ENCODE peak calls at places on chromosomes 2 and 18, in eight cellular contexts. C, T, K, A, O, N, X and S are unnamed samples. For H3K27me3, the result is how much of the 10 kb centered on the place peaks cover.

GRCh38 chr2:11867926-11868325 is 121.5 kb downstream of the LPIN1 start:
- DNase-seq in C (no peak), T (no peak), K (no peak), A (no peak), O (no peak), N (no peak), X (no peak), S (no peak)

GRCh38 chr2:101516833-101517690 is 42.1 kb upstream of the RFX8 start:
- DNase-seq in C (peak), T (no peak), K (peak), A (no peak), O (peak), N (no peak), X (no peak), S (no peak)

GRCh38 chr18:36265035-36265434 is 32.5 kb upstream of the FHOD3 start:
- DNase-seq in C (no peak), T (no peak), K (peak), A (no peak), O (no peak), N (no peak), X (no peak), S (no peak)

GRCh38 chr2:235605999-235606715 is 112.3 kb downstream of the AGAP1 start:
- DNase-seq in C (no peak), T (peak), K (peak), A (no peak), O (no peak), N (no peak), X (peak), S (peak)

GRCh38 chr18:74945774-74946545 is 263.0 kb downstream of the PTGR3 start:
- DNase-seq in C (no peak), T (no peak), K (peak), A (no peak), O (no peak), N (no peak), X (no peak), S (no peak)

GRCh38 chr18:26655614-26656400 is 107.5 kb upstream of the KCTD1 start:
- DNase-seq in C (no peak), T (peak), K (peak), A (no peak), O (peak), N (peak), X (no peak), S (peak)

GRCh38 chr2:158457826-158458616 is 1.3 kb downstream of the PKP4 start:
- DNase-seq in C (no peak), T (peak), K (peak), A (peak), O (peak), N (peak), X (peak), S (peak)

GRCh38 chr2:99819766-99820165 is 322.6 kb downstream of the AFF3 start:
- DNase-seq in C (no peak), T (peak), K (no peak), A (no peak), O (peak), N (no peak), X (no peak), S (peak)

GRCh38 chr2:84970956-84971798 is at the start of gene KCMF1:
- DNase-seq in C (no peak), T (peak), K (peak), A (no peak), O (peak), N (peak), X (no peak), S (peak)

GRCh38 chr2:240739797-240740196 is 48.1 kb downstream of the AQP12A start:
- DNase-seq in C (no peak), T (no peak), K (no peak), A (no peak), O (no peak), N (no peak), X (no peak), S (no peak)

GRCh38 chr2:128282976-128283810 is 35.5 kb downstream of the HS6ST1 start:
- DNase-seq in C (no peak), T (no peak), K (no peak), A (no peak), O (peak), N (peak), X (no peak), S (no peak)

GRCh38 chr2:84781942-84782716 is 98.8 kb downstream of the TRABD2A start:
- DNase-seq in C (peak), T (peak), K (peak), A (no peak), O (no peak), N (no peak), X (no peak), S (no peak)

GRCh38 chr18:25053484-25053883 is 298.5 kb downstream of the ZNF521 start:
- DNase-seq in C (no peak), T (no peak), K (no peak), A (no peak), O (no peak), N (no peak), X (no peak), S (no peak)

GRCh38 chr18:44723973-44724778 is 43.5 kb downstream of the SETBP1 start:
- DNase-seq in C (no peak), T (peak), K (no peak), A (no peak), O (no peak), N (no peak), X (no peak), S (no peak)

GRCh38 chr18:36335476-36336279 is 38.2 kb downstream of the FHOD3 start:
- DNase-seq in C (no peak), T (no peak), K (no peak), A (no peak), O (no peak), N (no peak), X (no peak), S (no peak)

GRCh38 chr2:174842496-174842895 is 78.2 kb upstream of the CHRNA1 start:
- DNase-seq in C (no peak), T (no peak), K (no peak), A (no peak), O (no peak), N (no peak), X (no peak), S (no peak)

GRCh38 chr2:188659656-188660406 is 314.3 kb upstream of the COL3A1 start:
- DNase-seq in C (peak), T (no peak), K (peak), A (no peak), O (peak), N (no peak), X (no peak), S (no peak)

GRCh38 chr2:133886735-133887675 is 318.7 kb upstream of the NCKAP5 start:
- DNase-seq in C (peak), T (peak), K (peak), A (peak), O (peak), N (peak), X (peak), S (peak)

GRCh38 chr2:133888816-133889215 is 320.6 kb upstream of the NCKAP5 start:
- DNase-seq in C (no peak), T (no peak), K (no peak), A (no peak), O (peak), N (no peak), X (no peak), S (no peak)

GRCh38 chr2:133885847-133886246 is 317.6 kb upstream of the NCKAP5 start:
- DNase-seq in C (no peak), T (no peak), K (peak), A (no peak), O (peak), N (no peak), X (no peak), S (peak)

GRCh38 chr2:133888107-133888506 is 319.8 kb upstream of the NCKAP5 start:
- DNase-seq in C (no peak), T (no peak), K (no peak), A (no peak), O (peak), N (no peak), X (no peak), S (no peak)

GRCh38 chr2:133887676-133888040 is 319.4 kb upstream of the NCKAP5 start:
- DNase-seq in C (no peak), T (no peak), K (no peak), A (no peak), O (no peak), N (no peak), X (no peak), S (no peak)
- H3K27me3 ChIP-seq in C (under half), T (under half), K (under half), A (under half), O (under half), N (under half), X (under half), S (under half)

GRCh38 chr18:52174220-52174619 is 165.8 kb upstream of the DCC start:
- DNase-seq in C (no peak), T (no peak), K (no peak), A (no peak), O (no peak), N (no peak), X (no peak), S (no peak)
- H3K27me3 ChIP-seq in C (under half), T (under half), K (under half), A (under half), O (under half), N (under half), X (under half), S (under half)

GRCh38 chr2:218999881-219000568 is 6.8 kb upstream of the CRYBA2 start:
- DNase-seq in C (no peak), T (peak), K (no peak), A (no peak), O (peak), N (peak), X (no peak), S (peak)

GRCh38 chr2:219001577-219002394 is 8.6 kb upstream of the CRYBA2 start:
- DNase-seq in C (peak), T (peak), K (no peak), A (no peak), O (peak), N (peak), X (no peak), S (peak)

GRCh38 chr2:219000569-219000960 is 7.3 kb upstream of the CRYBA2 start:
- DNase-seq in C (no peak), T (no peak), K (no peak), A (no peak), O (peak), N (peak), X (no peak), S (no peak)

GRCh38 chr2:219002395-219003266 is 9.4 kb upstream of the CRYBA2 start:
- DNase-seq in C (peak), T (peak), K (peak), A (no peak), O (peak), N (peak), X (peak), S (peak)

DNA sequence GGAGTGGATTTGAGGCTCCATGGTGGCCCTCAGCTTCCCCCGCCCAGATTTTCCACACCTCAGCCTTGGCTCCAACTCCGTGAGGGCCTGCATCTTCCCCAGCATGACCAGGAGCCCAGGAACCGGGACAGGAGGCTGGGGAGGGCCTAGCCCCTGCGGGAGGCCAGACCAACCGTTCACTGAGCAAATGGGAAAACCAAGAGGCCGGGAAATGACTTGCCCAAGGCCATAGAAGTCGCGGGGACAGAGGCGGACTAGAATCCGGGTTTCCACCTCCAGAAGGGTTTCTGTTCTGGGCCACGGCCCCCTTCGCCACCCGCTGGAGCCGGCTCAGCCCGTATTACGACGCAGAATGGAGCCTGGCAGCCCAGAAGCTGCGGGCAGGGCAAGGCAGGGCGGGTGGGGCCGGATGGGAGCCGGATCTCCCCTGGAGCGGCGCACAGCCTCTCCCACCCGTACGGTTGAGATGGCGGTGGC is 7.9 kb upstream of the CRYBA2 start:
- DNase-seq in C (no peak), T (no peak), K (no peak), A (no peak), O (peak), N (no peak), X (no peak), S (no peak)
- H3K27me3 ChIP-seq in C (under half), T (half or more), K (half or more), A (half or more), O (half or more), N (under half), X (half or more), S (half or more)

GRCh38 chr2:180733330-180733729 is 247.1 kb upstream of the UBE2E3 start:
- DNase-seq in C (no peak), T (peak), K (no peak), A (no peak), O (no peak), N (no peak), X (no peak), S (no peak)
- H3K27me3 ChIP-seq in C (under half), T (under half), K (under half), A (under half), O (under half), N (under half), X (under half), S (under half)

GRCh38 chr2:106257830-106258229 is 63.7 kb upstream of the UXS1 start:
- DNase-seq in C (no peak), T (no peak), K (no peak), A (no peak), O (no peak), N (no peak), X (no peak), S (no peak)
- H3K27me3 ChIP-seq in C (under half), T (under half), K (under half), A (under half), O (under half), N (under half), X (under half), S (under half)